ENCODE peak calls at places on chromosome 5, in five cellular contexts. One of them, this sample, is unnamed.

GRCh38 chr5:139676951-139677367 is 28.8 kb downstream of the CXXC5 start:
- DNase-seq in lower lobe of right lung: no peak
- DNase-seq in type B pancreatic cell: no peak
- DNase-seq in heart right ventricle: no peak
- DNase-seq in neural crest cell: peak
- DNase-seq in this sample: no peak

GRCh38 chr5:142860291-142860690 is 90.1 kb downstream of the ARHGAP26 start:
- DNase-seq in lower lobe of right lung: no peak
- DNase-seq in type B pancreatic cell: no peak
- DNase-seq in heart right ventricle: no peak
- DNase-seq in neural crest cell: no peak
- DNase-seq in this sample: no peak

GRCh38 chr5:80804332-80804731 is 149.5 kb upstream of the DHFR start:
- DNase-seq in lower lobe of right lung: no peak
- DNase-seq in type B pancreatic cell: no peak
- DNase-seq in heart right ventricle: no peak
- DNase-seq in neural crest cell: no peak
- DNase-seq in this sample: no peak

GRCh38 chr5:139494256-139494655 is 11.7 kb upstream of the STING1 start:
- DNase-seq in lower lobe of right lung: no peak
- DNase-seq in type B pancreatic cell: no peak
- DNase-seq in heart right ventricle: no peak
- DNase-seq in neural crest cell: no peak
- DNase-seq in this sample: no peak

GRCh38 chr5:140035881-140036280 is 7.2 kb downstream of the NRG2 start:
- DNase-seq in lower lobe of right lung: no peak
- DNase-seq in type B pancreatic cell: no peak
- DNase-seq in heart right ventricle: no peak
- DNase-seq in neural crest cell: no peak
- DNase-seq in this sample: no peak

GRCh38 chr5:74552101-74552500 is 88.4 kb downstream of the ENC1 start:
- DNase-seq in lower lobe of right lung: no peak
- DNase-seq in type B pancreatic cell: no peak
- DNase-seq in heart right ventricle: no peak
- DNase-seq in neural crest cell: no peak
- DNase-seq in this sample: no peak

GRCh38 chr5:59132131-59132530 is 549.3 kb downstream of the RAB3C start:
- DNase-seq in lower lobe of right lung: no peak
- DNase-seq in type B pancreatic cell: no peak
- DNase-seq in heart right ventricle: no peak
- DNase-seq in neural crest cell: no peak
- DNase-seq in this sample: no peak

GRCh38 chr5:178839319-178839704 is 20.4 kb upstream of the ZNF354B start:
- DNase-seq in lower lobe of right lung: peak
- DNase-seq in type B pancreatic cell: no peak
- DNase-seq in heart right ventricle: no peak
- DNase-seq in neural crest cell: peak
- DNase-seq in this sample: no peak

GRCh38 chr5:145856285-145856818 is 16.5 kb downstream of the GRXCR2 start:
- DNase-seq in lower lobe of right lung: peak
- DNase-seq in type B pancreatic cell: peak
- DNase-seq in heart right ventricle: peak
- DNase-seq in neural crest cell: peak
- DNase-seq in this sample: no peak

GRCh38 chr5:179409806-179410205 is 64.5 kb upstream of the ADAMTS2 start:
- DNase-seq in lower lobe of right lung: no peak
- DNase-seq in type B pancreatic cell: peak
- DNase-seq in heart right ventricle: no peak
- DNase-seq in neural crest cell: no peak
- DNase-seq in this sample: no peak

GRCh38 chr5:109455598-109456096 is 45.9 kb upstream of the PJA2 start:
- DNase-seq in lower lobe of right lung: no peak
- DNase-seq in type B pancreatic cell: no peak
- DNase-seq in heart right ventricle: no peak
- DNase-seq in neural crest cell: no peak
- DNase-seq in this sample: no peak

GRCh38 chr5:143761663-143762062 is 50.3 kb upstream of the HMHB1 start:
- DNase-seq in lower lobe of right lung: no peak
- DNase-seq in type B pancreatic cell: no peak
- DNase-seq in heart right ventricle: no peak
- DNase-seq in neural crest cell: no peak
- DNase-seq in this sample: no peak

GRCh38 chr5:113122053-113122452 is 145.5 kb downstream of the DCP2 start:
- DNase-seq in lower lobe of right lung: no peak
- DNase-seq in type B pancreatic cell: no peak
- DNase-seq in heart right ventricle: no peak
- DNase-seq in neural crest cell: no peak
- DNase-seq in this sample: no peak
- TF ChIP-seq CTCF in lower lobe of right lung: no peak
- TF ChIP-seq CTCF in type B pancreatic cell: no peak
- TF ChIP-seq CTCF in heart right ventricle: no peak
- TF ChIP-seq CTCF in neural crest cell: no peak
- TF ChIP-seq CTCF in this sample: no peak

GRCh38 chr5:30325795-30326194 is 867.7 kb upstream of the CDH6 start:
- DNase-seq in lower lobe of right lung: no peak
- DNase-seq in type B pancreatic cell: no peak
- DNase-seq in heart right ventricle: no peak
- DNase-seq in neural crest cell: no peak
- DNase-seq in this sample: no peak

GRCh38 chr5:30324083-30324482 is 869.4 kb upstream of the CDH6 start:
- DNase-seq in lower lobe of right lung: no peak
- DNase-seq in type B pancreatic cell: no peak
- DNase-seq in heart right ventricle: no peak
- DNase-seq in neural crest cell: no peak
- DNase-seq in this sample: no peak
- TF ChIP-seq CTCF in lower lobe of right lung: no peak
- TF ChIP-seq CTCF in type B pancreatic cell: no peak
- TF ChIP-seq CTCF in heart right ventricle: no peak
- TF ChIP-seq CTCF in neural crest cell: no peak
- TF ChIP-seq CTCF in this sample: no peak

GRCh38 chr5:66362021-66362420 is 217.9 kb downstream of the SREK1 start:
- DNase-seq in lower lobe of right lung: no peak
- DNase-seq in type B pancreatic cell: peak
- DNase-seq in heart right ventricle: no peak
- DNase-seq in neural crest cell: no peak
- DNase-seq in this sample: no peak

GRCh38 chr5:66362676-66363075 is 218.6 kb downstream of the SREK1 start:
- DNase-seq in lower lobe of right lung: no peak
- DNase-seq in type B pancreatic cell: no peak
- DNase-seq in heart right ventricle: no peak
- DNase-seq in neural crest cell: no peak
- DNase-seq in this sample: no peak

GRCh38 chr5:66364186-66364585 is 220.1 kb downstream of the SREK1 start:
- DNase-seq in lower lobe of right lung: no peak
- DNase-seq in type B pancreatic cell: no peak
- DNase-seq in heart right ventricle: no peak
- DNase-seq in neural crest cell: no peak
- DNase-seq in this sample: no peak

GRCh38 chr5:66363097-66363496 is 219.0 kb downstream of the SREK1 start:
- DNase-seq in lower lobe of right lung: no peak
- DNase-seq in type B pancreatic cell: no peak
- DNase-seq in heart right ventricle: no peak
- DNase-seq in neural crest cell: no peak
- DNase-seq in this sample: no peak

GRCh38 chr5:66367814-66368541 is 223.9 kb downstream of the SREK1 start:
- DNase-seq in lower lobe of right lung: no peak
- DNase-seq in type B pancreatic cell: no peak
- DNase-seq in heart right ventricle: no peak
- DNase-seq in neural crest cell: no peak
- DNase-seq in this sample: no peak
- TF ChIP-seq CTCF in lower lobe of right lung: no peak
- TF ChIP-seq CTCF in type B pancreatic cell: no peak
- TF ChIP-seq CTCF in heart right ventricle: no peak
- TF ChIP-seq CTCF in neural crest cell: no peak
- TF ChIP-seq CTCF in this sample: no peak

DNA sequence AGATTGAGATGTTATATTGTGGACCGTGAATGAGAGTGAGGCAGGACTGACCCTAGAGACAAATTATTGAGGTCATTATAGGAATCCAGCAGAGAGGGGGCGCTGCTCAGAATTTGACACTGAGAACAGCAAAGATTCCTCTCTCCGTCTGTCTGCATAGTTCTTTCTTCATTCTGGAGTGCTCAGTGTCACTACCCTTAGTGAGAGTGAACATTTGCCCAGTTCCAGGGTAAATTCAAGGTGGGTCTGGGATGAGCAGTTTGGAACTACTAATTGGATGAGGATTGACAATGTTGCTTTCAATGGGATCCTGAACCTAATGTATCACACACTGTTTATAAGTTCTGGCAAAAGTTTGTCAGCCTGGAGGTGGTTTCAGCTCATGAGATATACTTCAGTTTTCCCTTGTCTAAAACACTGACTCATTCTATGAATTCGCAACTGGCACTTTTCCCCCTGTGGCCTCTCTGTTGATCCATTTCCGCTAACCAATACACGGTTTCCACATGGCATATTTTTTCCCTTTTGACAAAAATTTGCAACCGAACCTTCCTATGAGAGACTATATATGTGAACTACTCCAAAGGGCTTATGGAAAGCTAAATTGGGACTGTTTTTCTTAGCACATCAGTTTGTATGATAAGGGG is 1240.8 kb upstream of the WWC1 start:
- DNase-seq in lower lobe of right lung: no peak
- DNase-seq in type B pancreatic cell: no peak
- DNase-seq in heart right ventricle: no peak
- DNase-seq in neural crest cell: no peak
- DNase-seq in this sample: no peak
- TF ChIP-seq CTCF in lower lobe of right lung: no peak
- TF ChIP-seq CTCF in type B pancreatic cell: no peak
- TF ChIP-seq CTCF in heart right ventricle: no peak
- TF ChIP-seq CTCF in neural crest cell: peak
- TF ChIP-seq CTCF in this sample: no peak

DNA sequence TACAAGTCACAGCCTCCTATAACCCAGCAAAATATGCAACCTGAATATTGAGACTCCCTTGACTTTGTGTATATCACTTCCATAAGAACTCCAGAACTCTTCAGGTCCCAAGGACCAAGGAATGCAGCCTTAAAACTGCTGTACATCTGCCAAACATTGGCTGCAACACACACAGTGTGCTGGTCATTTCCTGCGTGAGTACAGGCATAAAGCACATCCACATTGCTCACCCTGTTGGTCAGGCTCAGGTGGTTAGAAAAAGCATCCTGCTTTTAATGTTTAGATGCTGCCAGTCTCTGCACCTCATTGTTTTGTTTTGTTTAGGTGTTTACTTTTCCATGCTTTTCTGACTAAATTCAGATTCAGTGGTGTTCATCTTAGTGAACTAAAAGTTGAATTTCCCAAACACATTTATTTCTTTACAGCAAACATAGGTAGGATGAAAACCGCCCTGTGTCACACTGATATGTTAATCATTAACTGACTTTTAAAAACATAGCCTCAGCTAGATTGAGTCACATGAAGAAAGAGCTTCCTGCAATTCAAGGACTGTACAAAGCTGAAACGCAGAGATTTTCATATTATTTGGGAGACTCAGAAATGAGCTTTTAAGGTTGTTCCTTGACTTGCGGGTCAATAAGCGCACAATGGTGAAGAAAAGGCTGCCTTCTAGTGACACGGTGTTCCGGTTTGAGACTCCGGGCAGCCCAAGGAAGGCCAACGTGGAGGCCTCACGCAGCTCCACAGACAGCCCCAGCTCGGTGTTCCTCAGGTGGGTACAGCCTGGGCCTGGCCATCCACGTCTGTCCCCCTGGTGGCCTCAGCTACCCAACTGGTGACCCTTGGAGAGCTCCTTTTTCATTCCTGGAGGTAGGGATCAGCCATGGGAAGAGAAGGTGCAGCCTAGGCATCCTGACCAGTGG is 52.2 kb upstream of the GRAMD2B start:
- DNase-seq in lower lobe of right lung: no peak
- DNase-seq in type B pancreatic cell: no peak
- DNase-seq in heart right ventricle: no peak
- DNase-seq in neural crest cell: no peak
- DNase-seq in this sample: no peak
- TF ChIP-seq CTCF in lower lobe of right lung: no peak
- TF ChIP-seq CTCF in type B pancreatic cell: no peak
- TF ChIP-seq CTCF in heart right ventricle: no peak
- TF ChIP-seq CTCF in neural crest cell: peak
- TF ChIP-seq CTCF in this sample: no peak

DNA sequence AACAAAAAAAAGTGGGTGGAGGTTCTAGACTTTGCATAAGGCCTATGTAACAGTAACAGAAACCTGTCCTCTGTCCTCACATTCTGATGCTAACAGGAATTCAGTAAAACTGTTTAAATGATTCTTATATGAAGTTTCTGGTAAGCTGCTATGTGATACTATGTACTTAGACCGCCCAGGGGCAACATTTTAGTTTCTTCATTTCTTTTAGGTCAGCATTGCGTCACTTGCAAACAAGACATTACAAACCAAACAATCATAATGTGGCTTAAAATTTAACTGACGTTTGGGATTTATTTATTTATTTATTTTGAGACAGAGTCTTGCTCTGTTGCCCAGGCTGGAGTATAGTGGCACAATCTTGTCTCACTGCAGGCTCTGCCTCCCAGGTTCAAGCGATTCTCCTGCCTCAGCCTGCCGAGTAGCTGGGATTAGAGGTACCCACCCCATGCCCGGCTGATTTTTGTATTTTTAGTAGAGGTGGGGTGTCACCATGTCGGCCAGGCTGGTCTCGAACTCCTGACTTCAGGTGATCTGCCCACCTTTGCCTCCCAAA is 44.3 kb downstream of the TENT4A start:
- DNase-seq in lower lobe of right lung: no peak
- DNase-seq in type B pancreatic cell: no peak
- DNase-seq in heart right ventricle: no peak
- DNase-seq in neural crest cell: no peak
- DNase-seq in this sample: no peak
- TF ChIP-seq CTCF in lower lobe of right lung: no peak
- TF ChIP-seq CTCF in type B pancreatic cell: no peak
- TF ChIP-seq CTCF in heart right ventricle: no peak
- TF ChIP-seq CTCF in neural crest cell: no peak
- TF ChIP-seq CTCF in this sample: no peak

GRCh38 chr5:78989080-78989479 is 4.0 kb upstream of the ARSB start:
- DNase-seq in lower lobe of right lung: no peak
- DNase-seq in type B pancreatic cell: no peak
- DNase-seq in heart right ventricle: no peak
- DNase-seq in neural crest cell: no peak
- DNase-seq in this sample: no peak

GRCh38 chr5:78983601-78984000 is 1.5 kb downstream of the ARSB start:
- DNase-seq in lower lobe of right lung: no peak
- DNase-seq in type B pancreatic cell: no peak
- DNase-seq in heart right ventricle: no peak
- DNase-seq in neural crest cell: no peak
- DNase-seq in this sample: no peak

GRCh38 chr5:78985407-78986223 is 505 bp upstream of the ARSB start:
- DNase-seq in lower lobe of right lung: peak
- DNase-seq in type B pancreatic cell: no peak
- DNase-seq in heart right ventricle: no peak
- DNase-seq in neural crest cell: peak
- DNase-seq in this sample: peak

GRCh38 chr5:78984020-78984610 is 995 bp downstream of the ARSB start:
- DNase-seq in lower lobe of right lung: no peak
- DNase-seq in type B pancreatic cell: no peak
- DNase-seq in heart right ventricle: no peak
- DNase-seq in neural crest cell: no peak
- DNase-seq in this sample: no peak

GRCh38 chr5:78984611-78985406 is at the start of gene ARSB:
- DNase-seq in lower lobe of right lung: peak
- DNase-seq in type B pancreatic cell: peak
- DNase-seq in heart right ventricle: peak
- DNase-seq in neural crest cell: peak
- DNase-seq in this sample: peak
- TF ChIP-seq CTCF in lower lobe of right lung: peak
- TF ChIP-seq CTCF in type B pancreatic cell: no peak
- TF ChIP-seq CTCF in heart right ventricle: peak
- TF ChIP-seq CTCF in neural crest cell: peak
- TF ChIP-seq CTCF in this sample: peak

GRCh38 chr5:141757402-141757801 is 75.4 kb upstream of the ARAP3 start:
- DNase-seq in lower lobe of right lung: no peak
- DNase-seq in type B pancreatic cell: no peak
- DNase-seq in heart right ventricle: no peak
- DNase-seq in neural crest cell: peak
- DNase-seq in this sample: no peak
- TF ChIP-seq CTCF in lower lobe of right lung: no peak
- TF ChIP-seq CTCF in type B pancreatic cell: peak
- TF ChIP-seq CTCF in heart right ventricle: peak
- TF ChIP-seq CTCF in neural crest cell: peak
- TF ChIP-seq CTCF in this sample: no peak